ENCODE peak calls at places on chromosomes 6 and 20, in six cellular contexts. U is caudate nucleus; N is choroid plexus epithelial cell; S is activated CD4-positive, CD25-positive, alpha-beta regulatory T cell; O is stromal cell of bone marrow; Z is HFF-Myc. A is an unnamed sample.

GRCh38 chr6:74408844-74409243 is 712.8 kb downstream of the CD109 start:
- DNase-seq in U (no peak), N (peak; percentile 15), S (no peak), O (no peak), Z (no peak), A (no peak)

GRCh38 chr20:2690213-2690612 is 2.4 kb upstream of the EBF4 start:
- DNase-seq in U (no peak), N (no peak), S (no peak), O (no peak), Z (no peak), A (no peak)

GRCh38 chr6:113936093-113936934 is 34.6 kb downstream of the HDAC2 start:
- DNase-seq in U (no peak), N (peak; percentile 80), S (no peak), O (peak; percentile 40), Z (peak; percentile 65), A (no peak)

GRCh38 chr6:128713461-128713860 is 169.5 kb upstream of the LAMA2 start:
- DNase-seq in U (no peak), N (peak; percentile 49), S (no peak), O (no peak), Z (peak; percentile 62), A (no peak)

GRCh38 chr6:134626131-134626530 is 308.2 kb upstream of the SGK1 start:
- DNase-seq in U (no peak), N (no peak), S (no peak), O (no peak), Z (no peak), A (no peak)

GRCh38 chr6:40477246-40478126 is 109.7 kb downstream of the LRFN2 start:
- DNase-seq in U (no peak), N (no peak), S (no peak), O (no peak), Z (no peak), A (no peak)

GRCh38 chr6:136717297-136717990 is 74.8 kb downstream of the MAP3K5 start:
- DNase-seq in U (no peak), N (peak; percentile 59), S (no peak), O (no peak), Z (no peak), A (no peak)

GRCh38 chr6:113626470-113626869 is 230.7 kb upstream of the MARCKS start:
- DNase-seq in U (no peak), N (no peak), S (no peak), O (no peak), Z (no peak), A (no peak)

GRCh38 chr6:73803562-73804221 is 107.7 kb downstream of the CD109 start:
- DNase-seq in U (no peak), N (peak; percentile 97), S (no peak), O (peak; percentile 86), Z (peak; percentile 63), A (no peak)

GRCh38 chr6:166411721-166412151 is 29.0 kb upstream of the MPC1 start:
- DNase-seq in U (no peak), N (no peak), S (peak; percentile 19), O (no peak), Z (no peak), A (no peak)

GRCh38 chr6:16546851-16547250 is 214.4 kb downstream of the ATXN1 start:
- DNase-seq in U (no peak), N (no peak), S (no peak), O (no peak), Z (no peak), A (no peak)

GRCh38 chr6:36851149-36851614 is 11.9 kb upstream of the CPNE5 start:
- DNase-seq in U (peak; percentile 37), N (peak; percentile 88), S (no peak), O (peak; percentile 93), Z (peak; percentile 57), A (no peak)

GRCh38 chr6:74651948-74652347 is 553.9 kb downstream of the COL12A1 start:
- DNase-seq in U (no peak), N (peak; percentile 16), S (no peak), O (no peak), Z (no peak), A (no peak)

A was measured in right lobe of liver.